ENCODE peak calls at places on chromosomes 12 and 14, in five cellular contexts. One of them, this sample, is unnamed.

GRCh38 chr12:10067942-10068341 is 30.8 kb downstream of the CLEC1A start:
- DNase-seq in neuronal stem cell: no peak
- DNase-seq in H9: no peak
- DNase-seq in H1: no peak
- DNase-seq in IMR-90: no peak
- DNase-seq in this sample: peak; percentile 23

GRCh38 chr14:42517786-42518530 is 911.3 kb downstream of the LRFN5 start:
- DNase-seq in neuronal stem cell: no peak
- DNase-seq in H9: no peak
- DNase-seq in H1: no peak
- DNase-seq in IMR-90: no peak
- DNase-seq in this sample: no peak

GRCh38 chr12:25124493-25124892 is 70.5 kb downstream of the DNAI7 start:
- DNase-seq in neuronal stem cell: no peak
- DNase-seq in H9: no peak
- DNase-seq in H1: no peak
- DNase-seq in IMR-90: no peak
- DNase-seq in this sample: no peak

GRCh38 chr12:72098622-72099021 is 160.0 kb downstream of the TPH2 start:
- DNase-seq in neuronal stem cell: no peak
- DNase-seq in H9: no peak
- DNase-seq in H1: no peak
- DNase-seq in IMR-90: peak; percentile 2
- DNase-seq in this sample: no peak

GRCh38 chr14:34750670-34751069 is 36.3 kb upstream of the CFL2 start:
- DNase-seq in neuronal stem cell: no peak
- DNase-seq in H9: no peak
- DNase-seq in H1: no peak
- DNase-seq in IMR-90: peak; percentile 78
- DNase-seq in this sample: peak; percentile 50

GRCh38 chr12:57456145-57456700 is 1.1 kb downstream of the INHBE start:
- DNase-seq in neuronal stem cell: peak; percentile 51
- DNase-seq in H9: peak; percentile 92
- DNase-seq in H1: peak; percentile 80
- DNase-seq in IMR-90: peak; percentile 44
- DNase-seq in this sample: peak; percentile 51

GRCh38 chr12:130041983-130042812 is 120.1 kb upstream of the FZD10 start:
- DNase-seq in neuronal stem cell: peak; percentile 57
- DNase-seq in H9: peak; percentile 88
- DNase-seq in H1: peak; percentile 99
- DNase-seq in IMR-90: no peak
- DNase-seq in this sample: no peak

GRCh38 chr12:51368640-51369517 is 22.3 kb downstream of the GALNT6 start:
- DNase-seq in neuronal stem cell: no peak
- DNase-seq in H9: peak; percentile 82
- DNase-seq in H1: no peak
- DNase-seq in IMR-90: peak; percentile 60
- DNase-seq in this sample: no peak

GRCh38 chr14:105329411-105330200 is 15.1 kb downstream of the PACS2 start:
- DNase-seq in neuronal stem cell: no peak
- DNase-seq in H9: no peak
- DNase-seq in H1: no peak
- DNase-seq in IMR-90: no peak
- DNase-seq in this sample: no peak

GRCh38 chr12:108772896-108773797 is 41.8 kb upstream of the CORO1C start:
- DNase-seq in neuronal stem cell: no peak
- DNase-seq in H9: no peak
- DNase-seq in H1: no peak
- DNase-seq in IMR-90: no peak
- DNase-seq in this sample: peak; percentile 20

GRCh38 chr12:57522887-57523705 is 472 bp downstream of the MBD6 start:
- DNase-seq in neuronal stem cell: peak; percentile 50
- DNase-seq in H9: no peak
- DNase-seq in H1: peak; percentile 65
- DNase-seq in IMR-90: peak; percentile 49
- DNase-seq in this sample: peak; percentile 65

GRCh38 chr12:31234955-31235867 is 90.7 kb downstream of the SINHCAF start:
- DNase-seq in neuronal stem cell: peak; percentile 44
- DNase-seq in H9: peak; percentile 80
- DNase-seq in H1: peak; percentile 66
- DNase-seq in IMR-90: peak; percentile 31
- DNase-seq in this sample: peak; percentile 64

GRCh38 chr12:10982244-10982643 is 4.5 kb downstream of the TAS2R50 start:
- DNase-seq in neuronal stem cell: no peak
- DNase-seq in H9: no peak
- DNase-seq in H1: no peak
- DNase-seq in IMR-90: no peak
- DNase-seq in this sample: no peak

GRCh38 chr12:108234155-108234554 is 105.0 kb downstream of the CMKLR1 start:
- DNase-seq in neuronal stem cell: no peak
- DNase-seq in H9: no peak
- DNase-seq in H1: no peak
- DNase-seq in IMR-90: no peak
- DNase-seq in this sample: no peak

GRCh38 chr12:29350080-29350479 is 30.9 kb downstream of the ERGIC2 start:
- DNase-seq in neuronal stem cell: no peak
- DNase-seq in H9: no peak
- DNase-seq in H1: no peak
- DNase-seq in IMR-90: peak; percentile 36
- DNase-seq in this sample: peak; percentile 30

GRCh38 chr14:57930241-57930975 is 64.5 kb upstream of the SLC35F4 start:
- DNase-seq in neuronal stem cell: no peak
- DNase-seq in H9: no peak
- DNase-seq in H1: no peak
- DNase-seq in IMR-90: no peak
- DNase-seq in this sample: no peak

GRCh38 chr12:4230526-4230925 is 43.0 kb upstream of the CCND2 start:
- DNase-seq in neuronal stem cell: no peak
- DNase-seq in H9: no peak
- DNase-seq in H1: no peak
- DNase-seq in IMR-90: no peak
- DNase-seq in this sample: no peak

GRCh38 chr14:61482348-61483206 is 161.2 kb downstream of the PRKCH start:
- DNase-seq in neuronal stem cell: no peak
- DNase-seq in H9: no peak
- DNase-seq in H1: no peak
- DNase-seq in IMR-90: no peak
- DNase-seq in this sample: no peak

GRCh38 chr12:104566244-104566993 is 109.7 kb downstream of the CHST11 start:
- DNase-seq in neuronal stem cell: no peak
- DNase-seq in H9: no peak
- DNase-seq in H1: no peak
- DNase-seq in IMR-90: no peak
- DNase-seq in this sample: no peak

GRCh38 chr12:53410951-53411350 is 12.7 kb upstream of the AMHR2 start:
- DNase-seq in neuronal stem cell: no peak
- DNase-seq in H9: no peak
- DNase-seq in H1: no peak
- DNase-seq in IMR-90: no peak
- DNase-seq in this sample: no peak

GRCh38 chr14:94180655-94181271 is 6.6 kb downstream of the PPP4R4 start:
- DNase-seq in neuronal stem cell: peak; percentile 37
- DNase-seq in H9: no peak
- DNase-seq in H1: no peak
- DNase-seq in IMR-90: peak; percentile 42
- DNase-seq in this sample: peak; percentile 51

GRCh38 chr14:100712490-100712889 is 14.2 kb upstream of the DLK1 start:
- DNase-seq in neuronal stem cell: no peak
- DNase-seq in H9: no peak
- DNase-seq in H1: no peak
- DNase-seq in IMR-90: no peak
- DNase-seq in this sample: no peak

GRCh38 chr14:56474419-56475022 is 105.1 kb upstream of the TMEM260 start:
- DNase-seq in neuronal stem cell: peak; percentile 56
- DNase-seq in H9: no peak
- DNase-seq in H1: no peak
- DNase-seq in IMR-90: peak; percentile 41
- DNase-seq in this sample: peak; percentile 57

GRCh38 chr14:86540636-86541247 is 1010.8 kb downstream of the FLRT2 start:
- DNase-seq in neuronal stem cell: no peak
- DNase-seq in H9: no peak
- DNase-seq in H1: no peak
- DNase-seq in IMR-90: no peak
- DNase-seq in this sample: no peak

GRCh38 chr12:131831635-131832041 is 3.4 kb downstream of the MMP17 start:
- DNase-seq in neuronal stem cell: no peak
- DNase-seq in H9: peak; percentile 28
- DNase-seq in H1: no peak
- DNase-seq in IMR-90: peak; percentile 53
- DNase-seq in this sample: no peak

GRCh38 chr12:92614502-92614901 is 88.3 kb upstream of the PLEKHG7 start:
- DNase-seq in neuronal stem cell: no peak
- DNase-seq in H9: no peak
- DNase-seq in H1: no peak
- DNase-seq in IMR-90: no peak
- DNase-seq in this sample: no peak

GRCh38 chr12:94152292-94153083 is 4.1 kb downstream of the PLXNC1 start:
- DNase-seq in neuronal stem cell: no peak
- DNase-seq in H9: no peak
- DNase-seq in H1: no peak
- DNase-seq in IMR-90: no peak
- DNase-seq in this sample: peak; percentile 52

GRCh38 chr14:32329146-32329545 is at the start of gene AKAP6:
- DNase-seq in neuronal stem cell: peak; percentile 72
- DNase-seq in H9: no peak
- DNase-seq in H1: no peak
- DNase-seq in IMR-90: no peak
- DNase-seq in this sample: peak; percentile 30

GRCh38 chr12:4034926-4035325 is 161.7 kb upstream of the PARP11 start:
- DNase-seq in neuronal stem cell: no peak
- DNase-seq in H9: no peak
- DNase-seq in H1: no peak
- DNase-seq in IMR-90: peak; percentile 59
- DNase-seq in this sample: peak; percentile 64

GRCh38 chr14:65948302-65948701 is 535.8 kb downstream of the FUT8 start:
- DNase-seq in neuronal stem cell: no peak
- DNase-seq in H9: no peak
- DNase-seq in H1: no peak
- DNase-seq in IMR-90: no peak
- DNase-seq in this sample: no peak

GRCh38 chr14:74658535-74659130 is 46.6 kb upstream of the LTBP2 start:
- DNase-seq in neuronal stem cell: no peak
- DNase-seq in H9: no peak
- DNase-seq in H1: no peak
- DNase-seq in IMR-90: peak; percentile 69
- DNase-seq in this sample: no peak

GRCh38 chr12:61750604-61751003 is 509.6 kb upstream of the USP15 start:
- DNase-seq in neuronal stem cell: no peak
- DNase-seq in H9: no peak
- DNase-seq in H1: no peak
- DNase-seq in IMR-90: no peak
- DNase-seq in this sample: peak; percentile 67

GRCh38 chr12:104499668-104500328 is 43.0 kb downstream of the CHST11 start:
- DNase-seq in neuronal stem cell: no peak
- DNase-seq in H9: no peak
- DNase-seq in H1: no peak
- DNase-seq in IMR-90: no peak
- DNase-seq in this sample: no peak

DNA sequence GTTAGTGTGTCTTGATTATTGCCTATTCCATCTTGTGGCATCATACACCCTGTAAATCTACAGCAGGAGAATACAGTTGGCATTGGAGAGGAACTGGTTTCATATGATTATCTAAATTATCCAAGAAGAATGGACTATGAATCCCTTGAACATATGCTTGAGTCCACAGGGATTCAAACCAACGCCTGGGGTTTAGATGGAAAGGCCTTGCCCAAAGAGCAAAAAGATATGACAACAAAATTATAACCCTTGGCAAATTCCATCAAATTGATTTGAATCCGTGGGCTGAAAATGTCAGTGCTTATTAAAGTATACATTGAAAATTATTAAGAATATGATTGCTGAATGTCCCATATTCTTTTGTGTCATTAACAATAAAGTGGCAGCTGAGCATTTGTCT is 108.2 kb downstream of the PDE3A start:
- DNase-seq in neuronal stem cell: no peak
- DNase-seq in H9: no peak
- DNase-seq in H1: no peak
- DNase-seq in IMR-90: no peak
- DNase-seq in this sample: no peak
- H4K8ac ChIP-seq in neuronal stem cell: no peak overlapping the region
- H4K8ac ChIP-seq in H9: no peak overlapping the region
- H4K8ac ChIP-seq in H1: no peak overlapping the region
- H4K8ac ChIP-seq in IMR-90: no peak overlapping the region
- H4K8ac ChIP-seq in this sample: no peak overlapping the region

GRCh38 chr14:49687942-49688700 is at the start of gene POLE2:
- DNase-seq in neuronal stem cell: peak; percentile 69
- DNase-seq in H9: peak; percentile 82
- DNase-seq in H1: peak; percentile 92
- DNase-seq in IMR-90: peak; percentile 47
- DNase-seq in this sample: peak; percentile 75
- H4K91ac ChIP-seq in neuronal stem cell: peak within 1 kb of the TSS; percentile 85
- H4K91ac ChIP-seq in H9: no peak within 1 kb of the TSS
- H4K91ac ChIP-seq in H1: peak within 1 kb of the TSS; percentile 99
- H4K91ac ChIP-seq in IMR-90: peak within 1 kb of the TSS; percentile 86
- H4K91ac ChIP-seq in this sample: peak within 1 kb of the TSS; percentile 97

GRCh38 chr14:53599221-53599945 is 357.2 kb downstream of the BMP4 start:
- DNase-seq in neuronal stem cell: no peak
- DNase-seq in H9: no peak
- DNase-seq in H1: no peak
- DNase-seq in IMR-90: peak; percentile 12
- DNase-seq in this sample: no peak
- H4K8ac ChIP-seq in neuronal stem cell: no peak overlapping the region
- H4K8ac ChIP-seq in H9: no peak overlapping the region
- H4K8ac ChIP-seq in H1: no peak overlapping the region
- H4K8ac ChIP-seq in IMR-90: no peak overlapping the region
- H4K8ac ChIP-seq in this sample: no peak overlapping the region

GRCh38 chr12:49260831-49261363 is 4.0 kb upstream of the TUBA1C start:
- DNase-seq in neuronal stem cell: no peak
- DNase-seq in H9: no peak
- DNase-seq in H1: no peak
- DNase-seq in IMR-90: no peak
- DNase-seq in this sample: no peak

GRCh38 chr12:49261726-49262125 is 3.2 kb upstream of the TUBA1C start:
- DNase-seq in neuronal stem cell: no peak
- DNase-seq in H9: no peak
- DNase-seq in H1: no peak
- DNase-seq in IMR-90: peak; percentile 83
- DNase-seq in this sample: no peak

GRCh38 chr12:49264873-49265792 is at the start of gene TUBA1C:
- DNase-seq in neuronal stem cell: peak; percentile 85
- DNase-seq in H9: peak; percentile 97
- DNase-seq in H1: peak; percentile 97
- DNase-seq in IMR-90: peak; percentile 95
- DNase-seq in this sample: peak; percentile 94

GRCh38 chr12:49263400-49263763 is 1.5 kb upstream of the TUBA1C start:
- DNase-seq in neuronal stem cell: no peak
- DNase-seq in H9: no peak
- DNase-seq in H1: no peak
- DNase-seq in IMR-90: no peak
- DNase-seq in this sample: no peak

DNA sequence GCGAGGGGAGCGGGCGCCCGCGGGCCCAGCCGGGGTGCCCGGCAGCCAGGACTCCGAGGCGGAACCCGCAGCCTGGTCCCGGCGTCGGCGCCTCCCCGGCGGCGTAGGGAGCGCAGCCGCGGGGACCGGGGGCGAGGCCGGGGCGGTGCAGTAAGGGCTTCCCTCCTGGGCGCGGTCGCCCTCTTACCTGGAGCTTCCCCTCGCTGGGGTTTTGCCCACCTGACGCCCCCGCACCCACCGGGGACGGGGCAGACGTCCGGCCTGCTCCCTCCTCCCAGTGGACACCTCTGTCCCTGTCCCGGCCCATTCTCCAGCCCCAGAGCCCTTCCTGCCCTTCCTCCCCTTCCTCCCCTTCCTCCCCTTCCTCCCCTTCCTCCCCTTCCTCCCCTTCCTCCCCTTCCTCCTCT is 413 bp upstream of the TUBA1C start:
- DNase-seq in neuronal stem cell: no peak
- DNase-seq in H9: no peak
- DNase-seq in H1: no peak
- DNase-seq in IMR-90: no peak
- DNase-seq in this sample: no peak
- H4K91ac ChIP-seq in neuronal stem cell: no peak overlapping the region
- H4K91ac ChIP-seq in H9: no peak overlapping the region
- H4K91ac ChIP-seq in H1: no peak overlapping the region
- H4K91ac ChIP-seq in IMR-90: peak overlapping the region; percentile 64
- H4K91ac ChIP-seq in this sample: peak overlapping the region; percentile 65

This sample was measured in mesenchymal stem cell.